ENCODE peak calls at places on chromosomes 4 and X, in eight cellular contexts. W is ascending aorta, Y is IMR-90, D is mesendoderm, R is heart right ventricle, K is tibial artery, P is transverse colon, C is tibial nerve. H is an unnamed sample. For H3K4me1, the result is how much of the 10 kb centered on the place peaks cover.

GRCh38 chr4:100811046-100811445 is 293.2 kb upstream of the EMCN start:
- DNase-seq in Y (no peak), W (no peak), C (no peak), D (no peak), K (no peak), P (no peak), R (no peak), H (no peak)

GRCh38 chrX:65034641-65035450 is 58.6 kb upstream of the ZC4H2 start:
- DNase-seq in K (peak), D (peak), Y (peak), W (peak), C (peak), R (peak), P (peak), H (peak)

GRCh38 chr4:47075919-47076318 is 44.6 kb downstream of the GABRB1 start:
- DNase-seq in C (no peak), R (no peak), P (no peak), K (no peak), D (no peak), W (no peak), Y (no peak), H (no peak)

GRCh38 chrX:74537011-74537390 is 77.4 kb downstream of the RLIM start:
- DNase-seq in C (no peak), P (no peak), W (no peak), K (no peak), D (peak), Y (peak), R (no peak), H (no peak)

GRCh38 chr4:182533948-182534347 is 290.7 kb downstream of the TENM3 start:
- DNase-seq in K (no peak), C (no peak), Y (peak), W (no peak), D (no peak), P (no peak), R (no peak), H (no peak)

GRCh38 chr4:7861440-7861881 is 78.2 kb downstream of the AFAP1 start:
- DNase-seq in R (peak), W (no peak), K (no peak), D (peak), Y (peak), C (no peak), P (no peak), H (peak)

GRCh38 chrX:37818031-37818430 is 29.3 kb downstream of the DYNLT3 start:
- DNase-seq in Y (no peak), C (no peak), R (no peak), D (no peak), P (peak), K (no peak), W (no peak), H (no peak)

GRCh38 chr4:138310991-138311390 is 68.8 kb upstream of the SLC7A11 start:
- DNase-seq in R (no peak), Y (peak), P (no peak), K (no peak), D (no peak), C (no peak), W (no peak), H (peak)

GRCh38 chr4:48445704-48446103 is 37.4 kb upstream of the SLC10A4 start:
- DNase-seq in W (no peak), D (no peak), K (no peak), Y (peak), P (no peak), R (no peak), C (no peak), H (no peak)

GRCh38 chrX:17735396-17735795 is 1.9 kb upstream of the SCML1 start:
- DNase-seq in D (no peak), P (peak), R (no peak), K (no peak), W (no peak), C (no peak), Y (no peak), H (no peak)

GRCh38 chrX:123648028-123648810 is 84.6 kb downstream of the THOC2 start:
- DNase-seq in W (no peak), C (no peak), P (peak), R (no peak), K (no peak), Y (peak), D (peak), H (peak)

GRCh38 chr4:180789929-180790328 is 1453.3 kb upstream of the TENM3 start:
- DNase-seq in C (no peak), P (no peak), K (no peak), Y (no peak), W (no peak), D (no peak), R (no peak), H (no peak)

GRCh38 chr4:40481977-40482376 is 146.8 kb downstream of the CHRNA9 start:
- DNase-seq in W (no peak), R (no peak), C (no peak), Y (no peak), D (no peak), K (no peak), P (no peak), H (no peak)

GRCh38 chr4:7557447-7557846 is 122.7 kb upstream of the PSAPL1 start:
- DNase-seq in D (no peak), W (no peak), Y (peak), P (no peak), C (no peak), K (no peak), R (no peak), H (no peak)

GRCh38 chrX:40010550-40011364 is 87.0 kb downstream of the BCOR start:
- DNase-seq in W (no peak), R (no peak), D (peak), Y (no peak), K (no peak), P (no peak), C (no peak), H (no peak)

GRCh38 chr4:5711479-5712184 is 631 bp downstream of the EVC start:
- DNase-seq in C (no peak), D (peak), R (peak), K (no peak), Y (peak), W (peak), P (no peak), H (peak)

GRCh38 chr4:184416913-184417734 is 57.2 kb downstream of the IRF2 start:
- DNase-seq in K (no peak), D (no peak), W (no peak), R (no peak), Y (peak), P (peak), C (no peak), H (peak)

GRCh38 chrX:101759000-101759399 is 99.3 kb upstream of the ARMCX2 start:
- DNase-seq in D (peak), W (no peak), Y (peak), R (no peak), C (no peak), P (no peak), K (peak), H (no peak)

GRCh38 chrX:74493806-74494205 is 72.5 kb downstream of the SLC16A2 start:
- DNase-seq in P (no peak), Y (no peak), R (no peak), K (no peak), D (no peak), C (no peak), W (no peak), H (no peak)

GRCh38 chr4:177214935-177215334 is 94.7 kb upstream of the NEIL3 start:
- DNase-seq in W (no peak), D (no peak), P (no peak), R (no peak), Y (peak), K (no peak), C (no peak), H (no peak)

GRCh38 chr4:14607578-14607977 is 394.7 kb upstream of the CPEB2 start:
- DNase-seq in C (no peak), Y (no peak), D (no peak), P (no peak), K (no peak), W (no peak), R (no peak), H (no peak)

GRCh38 chrX:51608071-51608470 is 10.6 kb downstream of the CENPVL3 start:
- DNase-seq in K (no peak), P (no peak), D (no peak), Y (peak), W (no peak), R (no peak), C (no peak), H (no peak)

GRCh38 chrX:151370906-151371305 is 26.1 kb upstream of the VMA21 start:
- DNase-seq in P (no peak), K (no peak), C (no peak), W (no peak), D (peak), R (peak), Y (no peak), H (no peak)
- H3K4me1 ChIP-seq in P (under half), K (under half), C (under half), W (under half), D (under half), R (under half), Y (under half), H (under half)

GRCh38 chr4:124631760-124632159 is 80.8 kb downstream of the ANKRD50 start:
- DNase-seq in D (peak), C (no peak), P (peak), W (peak), Y (peak), K (no peak), R (no peak), H (peak)
- H3K27ac ChIP-seq in D (peak), C (no peak), P (no peak), W (no peak), Y (no peak), K (no peak), R (no peak), H (peak)

GRCh38 chr4:25019501-25019900 is 11.2 kb downstream of the LGI2 start:
- DNase-seq in K (no peak), D (peak), P (no peak), C (no peak), R (no peak), W (no peak), Y (no peak), H (no peak)

GRCh38 chr4:25022741-25023140 is 8.0 kb downstream of the LGI2 start:
- DNase-seq in D (no peak), C (no peak), K (no peak), R (no peak), P (no peak), W (no peak), Y (no peak), H (no peak)

GRCh38 chr4:25021206-25021605 is 9.5 kb downstream of the LGI2 start:
- DNase-seq in W (no peak), R (no peak), K (no peak), C (no peak), D (peak), Y (no peak), P (no peak), H (no peak)

GRCh38 chr4:25020240-25020639 is 10.5 kb downstream of the LGI2 start:
- DNase-seq in P (no peak), Y (no peak), D (no peak), K (no peak), R (no peak), W (no peak), C (no peak), H (no peak)

GRCh38 chr4:25022198-25022597 is 8.5 kb downstream of the LGI2 start:
- DNase-seq in C (no peak), P (no peak), Y (no peak), R (no peak), K (no peak), W (no peak), D (no peak), H (no peak)
- H3K4me1 ChIP-seq in C (under half), P (under half), Y (under half), R (under half), K (under half), W (under half), D (under half), H (under half)

DNA sequence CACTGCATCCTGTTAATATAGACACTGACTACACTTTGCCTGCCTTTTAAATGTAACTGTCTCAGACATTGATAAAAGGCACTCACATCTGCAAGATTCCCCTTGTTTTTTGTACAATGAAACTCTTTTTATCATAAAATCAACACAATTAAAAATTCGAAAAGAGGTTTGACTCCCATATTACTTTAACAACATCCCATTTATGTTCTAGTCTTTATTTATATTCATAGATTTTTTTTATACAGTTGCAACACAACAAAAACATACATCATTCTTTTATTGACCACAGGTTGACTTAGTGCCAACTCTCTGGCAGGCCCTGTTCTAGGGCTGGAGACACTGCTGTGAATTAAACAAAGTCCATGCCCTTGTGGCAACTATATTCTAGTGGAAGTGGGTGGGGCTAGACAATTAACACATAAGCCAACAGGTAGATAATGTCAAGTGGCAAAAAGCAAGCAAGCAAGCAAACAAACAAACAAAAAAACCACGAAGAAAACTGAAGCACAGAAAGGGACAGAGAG is 36.8 kb downstream of the ANK2 start:
- DNase-seq in R (no peak), Y (no peak), W (no peak), D (no peak), C (no peak), K (no peak), P (no peak), H (no peak)
- H3K27ac ChIP-seq in R (no peak), Y (no peak), W (no peak), D (no peak), C (no peak), K (no peak), P (no peak), H (no peak)

GRCh38 chr4:119659576-119659975 is 31.0 kb upstream of the PDE5A start:
- DNase-seq in R (no peak), P (no peak), D (peak), W (no peak), K (no peak), Y (peak), C (no peak), H (no peak)
- H3K4me1 ChIP-seq in R (under half), P (under half), D (under half), W (under half), K (under half), Y (under half), C (under half), H (under half)

GRCh38 chrX:53085661-53086229 is 3.6 kb downstream of the TSPYL2 start:
- DNase-seq in P (no peak), D (no peak), R (no peak), C (no peak), Y (no peak), K (no peak), W (peak), H (no peak)

GRCh38 chrX:53088136-53088974 is 5.6 kb upstream of the KANTR start:
- DNase-seq in Y (peak), W (peak), C (peak), K (peak), R (peak), P (peak), D (peak), H (no peak)

GRCh38 chrX:53089224-53089842 is 4.6 kb upstream of the KANTR start:
- DNase-seq in Y (peak), K (no peak), W (peak), C (no peak), D (peak), R (no peak), P (peak), H (no peak)

GRCh38 chrX:53086464-53086863 is 4.3 kb downstream of the TSPYL2 start:
- DNase-seq in D (no peak), K (peak), C (peak), R (peak), Y (no peak), W (peak), P (peak), H (no peak)

DNA sequence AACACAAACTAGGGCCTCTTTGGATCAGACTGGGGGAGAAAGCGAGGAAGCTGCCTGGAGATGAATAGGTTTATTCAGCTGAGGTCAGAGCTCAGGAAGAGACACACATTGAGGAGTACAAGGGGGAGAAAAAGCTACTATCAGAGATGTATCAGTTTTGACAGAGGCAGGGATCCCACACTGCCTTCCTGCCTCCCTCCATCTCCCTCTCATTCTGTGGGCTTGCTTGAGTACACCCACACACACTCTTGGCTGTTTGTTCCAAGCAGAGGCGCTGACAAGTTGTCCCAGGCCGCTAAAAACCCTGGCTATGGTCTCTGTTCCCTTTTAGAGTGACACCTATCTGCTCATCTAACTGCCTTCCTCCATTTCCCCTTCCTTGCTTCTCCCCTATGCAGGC is 5.2 kb downstream of the TSPYL2 start:
- DNase-seq in C (no peak), W (peak), Y (no peak), K (no peak), P (no peak), D (no peak), R (no peak), H (no peak)
- H3K27ac ChIP-seq in C (peak), W (peak), Y (no peak), K (peak), P (peak), D (no peak), R (no peak), H (no peak)

GRCh38 chr4:2742823-2743517 is 13.2 kb downstream of the TNIP2 start:
- DNase-seq in C (no peak), W (no peak), K (no peak), R (no peak), Y (no peak), D (no peak), P (no peak), H (no peak)

GRCh38 chr4:2743518-2744445 is 12.4 kb downstream of the TNIP2 start:
- DNase-seq in W (no peak), K (no peak), D (no peak), C (no peak), P (peak), Y (no peak), R (no peak), H (no peak)

GRCh38 chr4:2744576-2745270 is 11.4 kb downstream of the TNIP2 start:
- DNase-seq in R (no peak), P (no peak), W (no peak), K (no peak), C (no peak), Y (no peak), D (no peak), H (no peak)

GRCh38 chr4:2741626-2742025 is 14.5 kb downstream of the TNIP2 start:
- DNase-seq in C (no peak), Y (peak), W (no peak), D (no peak), P (no peak), K (no peak), R (no peak), H (peak)

DNA sequence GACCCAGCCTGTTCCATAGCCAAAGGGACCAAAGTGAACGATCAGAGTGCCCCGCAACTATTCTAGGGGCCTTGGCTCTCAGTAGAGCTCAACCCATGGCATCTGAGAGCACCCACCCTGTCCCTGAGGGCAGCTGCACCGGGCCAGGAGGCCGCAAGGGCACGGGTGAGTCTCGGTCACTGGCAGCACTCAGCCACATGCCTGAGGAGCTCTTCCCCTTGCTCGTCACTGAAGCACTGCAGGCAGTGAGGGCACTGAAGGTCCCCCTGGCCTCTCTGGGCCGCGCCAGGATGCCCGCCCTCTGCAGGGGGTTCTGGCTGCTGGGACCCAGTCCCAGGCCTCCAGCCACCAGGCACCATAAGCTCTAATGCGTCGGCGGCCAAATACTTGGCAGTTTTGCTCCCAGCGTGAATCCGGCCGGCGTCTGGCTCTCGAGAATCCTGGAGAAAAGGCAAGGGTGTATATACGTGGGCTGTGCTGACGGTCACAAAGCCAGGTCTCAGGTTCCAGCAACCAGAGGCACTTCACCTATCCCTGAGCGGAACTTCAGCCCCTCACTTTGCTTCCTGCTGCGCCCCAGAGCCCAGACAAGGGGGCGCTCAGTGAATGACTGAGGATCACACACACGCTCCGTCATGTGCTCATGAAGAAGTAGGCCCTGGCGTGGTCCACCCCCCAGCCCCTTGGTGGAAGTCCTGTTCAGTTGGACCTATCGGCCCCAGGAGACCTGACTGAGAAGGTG is 13.9 kb downstream of the TNIP2 start:
- DNase-seq in K (no peak), R (no peak), W (no peak), P (no peak), C (no peak), Y (no peak), D (no peak), H (no peak)
- H3K4me1 ChIP-seq in K (under half), R (under half), W (under half), P (under half), C (under half), Y (under half), D (under half), H (under half)

DNA sequence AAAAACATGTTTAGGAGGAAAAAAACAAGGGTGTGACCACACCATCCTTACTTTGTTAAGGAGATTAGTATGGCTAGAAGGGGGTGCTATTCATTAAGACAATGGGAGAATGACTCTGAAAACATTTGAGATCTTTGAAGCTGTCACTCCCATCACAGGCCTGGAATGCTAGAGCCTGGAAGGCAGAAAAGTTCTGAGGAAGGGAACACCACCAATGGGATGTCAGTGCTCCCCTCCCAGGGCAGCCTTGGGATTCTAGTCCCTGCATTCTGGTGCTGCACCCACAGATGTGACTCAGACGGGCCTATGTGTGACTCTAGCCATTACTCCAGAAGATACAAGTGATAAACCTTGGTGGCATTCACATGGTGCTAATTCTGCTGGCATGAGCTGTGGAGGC is 162.2 kb upstream of the ANXA10 start:
- DNase-seq in Y (no peak), P (no peak), W (no peak), C (no peak), D (peak), K (no peak), R (no peak), H (no peak)
- H3K27ac ChIP-seq in Y (no peak), P (no peak), W (no peak), C (no peak), D (no peak), K (no peak), R (no peak), H (no peak)

GRCh38 chrX:38882894-38883620 is 81.8 kb downstream of the MID1IP1 start:
- DNase-seq in Y (peak), D (no peak), P (no peak), W (peak), R (no peak), K (no peak), C (no peak), H (peak)
- H3K4me1 ChIP-seq in Y (under half), D (under half), P (under half), W (under half), R (under half), K (under half), C (under half), H (under half)

H was measured in SJSA1.